ENCODE peak calls at places on chromosomes 7 and 10, in four cellular contexts. X, V, A and T are unnamed samples.

GRCh38 chr10:71234017-71234894 is 21.9 kb downstream of the UNC5B start:
- DNase-seq in X (no peak), V (no peak), A (no peak), T (no peak)

GRCh38 chr7:30682131-30683083 is at the start of gene CRHR2:
- DNase-seq in X (no peak), V (peak; percentile 19), A (peak; percentile 69), T (peak; percentile 45)

GRCh38 chr7:51012569-51013217 is 230.0 kb upstream of the GRB10 start:
- DNase-seq in X (no peak), V (no peak), A (no peak), T (no peak)

GRCh38 chr10:6074489-6075301 is 12.5 kb upstream of the IL2RA start:
- DNase-seq in X (peak; percentile 19), V (no peak), A (no peak), T (no peak)

GRCh38 chr10:35386594-35387174 is 50.4 kb downstream of the CCNY start:
- DNase-seq in X (no peak), V (peak; percentile 75), A (no peak), T (no peak)

GRCh38 chr10:1607466-1607865 is 129.9 kb downstream of the ADARB2 start:
- DNase-seq in X (no peak), V (no peak), A (no peak), T (no peak)

GRCh38 chr7:15503603-15504280 is 58.1 kb downstream of the AGMO start:
- DNase-seq in X (no peak), V (no peak), A (no peak), T (no peak)

GRCh38 chr10:116099031-116099430 is 174.0 kb downstream of the GFRA1 start:
- DNase-seq in X (no peak), V (no peak), A (no peak), T (no peak)

GRCh38 chr10:91992026-91992425 is 68.5 kb downstream of the BTAF1 start:
- DNase-seq in X (no peak), V (no peak), A (no peak), T (no peak)

GRCh38 chr7:123783820-123784219 is 35.0 kb upstream of the WASL start:
- DNase-seq in X (no peak), V (no peak), A (no peak), T (no peak)

GRCh38 chr7:102883098-102883860 is 29.5 kb upstream of the LRRC17 start:
- DNase-seq in X (peak; percentile 52), V (no peak), A (no peak), T (no peak)

GRCh38 chr10:22849077-22849810 is 78.6 kb upstream of the ARMC3 start:
- DNase-seq in X (no peak), V (peak; percentile 65), A (no peak), T (peak; percentile 8)

GRCh38 chr10:61964949-61965693 is 63.6 kb downstream of the ARID5B start:
- DNase-seq in X (no peak), V (no peak), A (no peak), T (no peak)

GRCh38 chr7:151310578-151310977 is 31.0 kb upstream of the NUB1 start:
- DNase-seq in X (no peak), V (no peak), A (no peak), T (peak; percentile 41)

GRCh38 chr7:50119815-50120637 is 27.0 kb upstream of the ZPBP start:
- DNase-seq in X (no peak), V (no peak), A (no peak), T (no peak)

GRCh38 chr10:124659380-124659779 is 84.8 kb downstream of the FAM53B start:
- DNase-seq in X (no peak), V (no peak), A (no peak), T (no peak)

GRCh38 chr10:24008164-24009066 is 200.5 kb upstream of the KIAA1217 start:
- DNase-seq in X (peak; percentile 58), V (peak; percentile 5), A (no peak), T (no peak)